ENCODE peak calls at places on chromosome 2, in eight cellular contexts. L is choroid plexus epithelial cell; D is A549; O is CD4-positive, alpha-beta memory T cell; T is foreskin fibroblast; M is epithelial cell of esophagus; N is effector memory CD4-positive, alpha-beta T cell; U is heart right ventricle. P is an unnamed sample.
A peak's percentile ranks its signal among the peaks of the same experiment; 100 is the strongest.

GRCh38 chr2:12727641-12728040 is 10.9 kb downstream of the TRIB2 start:
- DNase-seq in U (no peak), N (no peak), D (no peak), T (no peak), M (peak; percentile 32), O (peak; percentile 43), L (no peak), P (no peak)

GRCh38 chr2:196528486-196529223 is 110.9 kb upstream of the CCDC150 start:
- DNase-seq in D (no peak), T (no peak), U (no peak), L (no peak), N (no peak), O (no peak), M (no peak), P (no peak)

GRCh38 chr2:64807417-64807816 is 153.7 kb upstream of the SERTAD2 start:
- DNase-seq in U (no peak), L (peak; percentile 91), N (no peak), D (peak; percentile 84), O (no peak), T (peak; percentile 100), M (peak; percentile 99), P (no peak)

GRCh38 chr2:219002395-219003266 is 9.4 kb upstream of the CRYBA2 start:
- DNase-seq in N (no peak), T (no peak), O (peak; percentile 65), M (peak; percentile 62), U (no peak), D (peak; percentile 82), L (peak; percentile 21), P (no peak)

GRCh38 chr2:4445821-4446220 is 742.4 kb downstream of the DCDC2C start:
- DNase-seq in O (no peak), T (no peak), L (no peak), M (no peak), D (no peak), N (no peak), U (no peak), P (no peak)

GRCh38 chr2:189143930-189144329 is 35.6 kb downstream of the COL5A2 start:
- DNase-seq in O (no peak), T (peak; percentile 81), N (no peak), M (peak; percentile 34), D (peak; percentile 40), U (no peak), L (peak; percentile 91), P (no peak)

GRCh38 chr2:5766621-5767020 is 74.4 kb downstream of the SOX11 start:
- DNase-seq in O (no peak), T (no peak), M (no peak), N (no peak), U (no peak), D (no peak), L (peak; percentile 4), P (no peak)

GRCh38 chr2:33373986-33374385 is 102.5 kb upstream of the RASGRP3 start:
- DNase-seq in L (peak; percentile 63), D (peak; percentile 32), U (no peak), M (peak; percentile 77), T (peak; percentile 87), N (no peak), O (no peak), P (no peak)

GRCh38 chr2:234178309-234179030 is 128.0 kb downstream of the SPP2 start:
- DNase-seq in L (peak; percentile 29), M (peak; percentile 57), O (no peak), U (no peak), T (no peak), N (no peak), D (peak; percentile 77), P (no peak)

GRCh38 chr2:205754924-205755321 is 72.6 kb downstream of the NRP2 start:
- DNase-seq in L (peak; percentile 63), U (no peak), M (no peak), T (peak; percentile 29), D (peak; percentile 92), N (no peak), O (no peak), P (no peak)

GRCh38 chr2:96806468-96807126 is 9.5 kb upstream of the CNNM3 start:
- DNase-seq in L (no peak), T (no peak), D (no peak), U (no peak), O (peak; percentile 68), N (no peak), M (no peak), P (no peak)

GRCh38 chr2:231396058-231396821 is 730 bp downstream of the B3GNT7 start:
- DNase-seq in O (no peak), D (no peak), U (no peak), N (no peak), T (no peak), L (no peak), M (no peak), P (no peak)

GRCh38 chr2:72116081-72116533 is 31.6 kb downstream of the CYP26B1 start:
- DNase-seq in U (no peak), D (peak; percentile 49), N (no peak), L (peak; percentile 9), T (no peak), O (no peak), M (no peak), P (peak; percentile 29)

GRCh38 chr2:162025121-162025911 is 48.7 kb downstream of the DPP4 start:
- DNase-seq in T (peak; percentile 44), M (no peak), U (no peak), O (no peak), L (peak; percentile 36), N (no peak), D (no peak), P (no peak)

GRCh38 chr2:109305494-109306187 is 176.6 kb downstream of the SH3RF3 start:
- DNase-seq in L (no peak), O (no peak), N (no peak), U (no peak), T (no peak), D (no peak), M (no peak), P (no peak)

GRCh38 chr2:3986063-3986462 is 282.7 kb downstream of the DCDC2C start:
- DNase-seq in D (peak; percentile 32), O (no peak), T (no peak), M (peak; percentile 21), U (no peak), L (no peak), N (no peak), P (no peak)

DNA sequence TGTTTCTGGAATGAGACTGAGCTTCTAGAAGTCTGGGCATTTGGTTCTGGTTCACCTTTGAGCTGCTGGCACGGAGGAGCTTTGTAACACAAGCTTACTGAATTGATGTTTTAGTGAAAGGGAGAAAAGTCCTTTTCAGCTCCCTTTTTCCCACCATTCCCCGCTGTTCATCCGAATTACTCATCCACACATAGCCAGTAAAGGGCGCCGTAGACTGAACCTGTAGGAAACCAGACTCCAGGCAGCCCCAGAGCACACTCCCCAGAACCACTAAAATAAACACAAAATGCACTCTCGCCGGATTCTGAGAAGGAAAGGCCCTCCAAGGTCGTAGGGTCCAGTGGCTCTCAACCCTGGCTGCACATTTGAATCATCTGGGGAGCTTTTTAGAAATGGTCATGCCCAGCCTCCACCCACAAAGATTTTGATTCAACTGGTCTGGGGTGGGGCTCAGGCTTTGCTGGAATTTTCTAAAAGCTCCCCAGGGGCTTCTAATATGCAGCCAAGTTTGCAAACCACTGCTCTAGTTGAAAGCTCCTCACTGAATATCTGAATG is 29.6 kb downstream of the TCF7L1 start:
- DNase-seq in N (no peak), O (no peak), M (peak; percentile 36), L (peak; percentile 86), D (no peak), U (no peak), T (no peak), P (no peak)
- H3K4me3 ChIP-seq in N (no peak overlapping the region), O (no peak overlapping the region), M (no peak overlapping the region), L (no peak overlapping the region), D (no peak overlapping the region), U (no peak overlapping the region), T (no peak overlapping the region), P (no peak overlapping the region)

GRCh38 chr2:180222642-180223041 is 215.5 kb upstream of the CWC22 start:
- DNase-seq in D (no peak), U (no peak), T (peak; percentile 92), L (peak; percentile 95), M (peak; percentile 98), O (no peak), N (no peak), P (no peak)
- H3K4me3 ChIP-seq in D (no peak overlapping the region), U (no peak overlapping the region), T (no peak overlapping the region), L (no peak overlapping the region), M (peak overlapping the region; percentile 29), O (no peak overlapping the region), N (no peak overlapping the region), P (no peak overlapping the region)

GRCh38 chr2:199468561-199469513 is 11.1 kb upstream of the SATB2 start:
- DNase-seq in M (no peak), N (no peak), T (no peak), D (no peak), L (no peak), U (no peak), O (no peak), P (no peak)
- H3K4me3 ChIP-seq in M (no peak overlapping the region), N (no peak overlapping the region), T (no peak overlapping the region), D (no peak overlapping the region), L (no peak overlapping the region), U (peak overlapping the region; percentile 11), O (no peak overlapping the region), P (no peak overlapping the region)

DNA sequence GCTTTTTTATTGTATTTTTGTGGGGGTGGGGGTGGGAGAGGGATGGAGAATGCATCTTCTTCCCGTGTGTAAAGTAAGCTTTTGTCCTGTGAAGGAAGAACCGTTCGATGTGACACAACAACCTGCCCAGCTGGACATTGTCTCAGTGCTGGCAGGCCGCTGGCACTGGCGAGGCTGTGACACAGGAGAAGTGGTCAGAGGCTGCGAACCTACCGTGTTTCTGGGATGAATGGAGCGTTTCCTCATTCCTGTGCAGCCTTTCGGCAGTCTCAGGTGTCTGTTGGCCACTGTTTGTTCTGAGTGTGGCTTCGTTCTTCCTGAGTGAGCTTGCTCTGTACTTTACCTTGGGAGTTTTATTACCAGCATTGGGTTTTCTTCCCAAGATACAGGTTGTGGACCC is 8.0 kb downstream of the RAMP1 start:
- DNase-seq in L (no peak), U (no peak), N (no peak), T (no peak), M (no peak), D (no peak), O (no peak), P (no peak)
- H3K4me3 ChIP-seq in L (no peak overlapping the region), U (no peak overlapping the region), N (no peak overlapping the region), T (no peak overlapping the region), M (no peak overlapping the region), D (no peak overlapping the region), O (no peak overlapping the region), P (no peak overlapping the region)